ENCODE peak calls at places on chromosomes 12 and 14, in six cellular contexts. P, U, H, M, C and X are unnamed samples.

GRCh38 chr14:103188691-103189480 is 65.6 kb downstream of the TNFAIP2 start:
- DNase-seq in M (peak), C (no peak), U (no peak), P (no peak), H (peak), X (no peak)

GRCh38 chr14:105602799-105603763 is 76.7 kb downstream of the TMEM121 start:
- DNase-seq in C (no peak), P (peak), U (no peak), M (no peak), H (no peak), X (peak)

GRCh38 chr14:106652494-106652893 is 1126.1 kb downstream of the TMEM121 start:
- DNase-seq in P (no peak), H (no peak), M (no peak), C (no peak), U (no peak), X (no peak)

GRCh38 chr12:80622271-80622670 is 85.2 kb upstream of the MYF6 start:
- DNase-seq in C (no peak), M (no peak), H (no peak), U (no peak), P (no peak), X (no peak)

GRCh38 chr14:54652188-54652889 is 85.4 kb downstream of the SAMD4A start:
- DNase-seq in H (peak), U (peak), P (peak), C (peak), M (peak), X (no peak)

GRCh38 chr12:39605501-39605900 is 14.1 kb downstream of the ABCD2 start:
- DNase-seq in M (no peak), U (no peak), H (no peak), C (no peak), P (no peak), X (no peak)

GRCh38 chr12:53733051-53733812 is 6.0 kb upstream of the CALCOCO1 start:
- DNase-seq in U (peak), C (no peak), H (no peak), M (peak), P (no peak), X (no peak)

GRCh38 chr12:113262710-113263109 is 41.4 kb downstream of the TPCN1 start:
- DNase-seq in H (peak), P (peak), U (no peak), C (no peak), M (no peak), X (no peak)

GRCh38 chr14:81464253-81465001 is 64.3 kb upstream of the STON2 start:
- DNase-seq in C (no peak), U (peak), H (peak), M (peak), P (no peak), X (no peak)

GRCh38 chr12:93122569-93123091 is 193.5 kb upstream of the EEA1 start:
- DNase-seq in P (no peak), H (no peak), C (no peak), M (no peak), U (no peak), X (no peak)

GRCh38 chr12:12946686-12947355 is 5.1 kb downstream of the GPRC5D start:
- DNase-seq in M (no peak), U (no peak), P (no peak), C (no peak), H (no peak), X (no peak)

GRCh38 chr14:95713596-95714371 is at the start of gene TCL1A:
- DNase-seq in U (no peak), H (no peak), P (no peak), M (no peak), C (no peak), X (no peak)

GRCh38 chr12:24898185-24898584 is 50.7 kb downstream of the BCAT1 start:
- DNase-seq in C (no peak), U (no peak), H (no peak), M (no peak), P (no peak), X (no peak)

GRCh38 chr14:29240046-29240445 is 473.5 kb downstream of the FOXG1 start:
- DNase-seq in C (no peak), M (peak), U (peak), P (no peak), H (no peak), X (no peak)

GRCh38 chr12:41967668-41968649 is 176.7 kb downstream of the GXYLT1 start:
- DNase-seq in H (peak), C (no peak), U (no peak), M (peak), P (no peak), X (no peak)

GRCh38 chr12:76029982-76030377 is 1.6 kb downstream of the PHLDA1 start:
- DNase-seq in P (no peak), H (no peak), C (no peak), U (peak), M (peak), X (no peak)

GRCh38 chr12:95173392-95174251 is 43.6 kb downstream of the FGD6 start:
- DNase-seq in M (peak), C (no peak), H (peak), P (no peak), U (peak), X (no peak)

GRCh38 chr14:53692451-53693330 is 263.9 kb downstream of the BMP4 start:
- DNase-seq in M (no peak), C (no peak), H (no peak), U (no peak), P (no peak), X (no peak)

GRCh38 chr12:65611396-65611795 is 212.9 kb upstream of the HMGA2 start:
- DNase-seq in H (no peak), P (no peak), M (no peak), C (no peak), U (no peak), X (no peak)

GRCh38 chr14:65676361-65677014 is 264.0 kb downstream of the FUT8 start:
- DNase-seq in M (no peak), H (no peak), U (peak), C (no peak), P (no peak), X (no peak)

GRCh38 chr12:93638095-93638494 is 39.1 kb upstream of the CRADD start:
- DNase-seq in M (no peak), P (no peak), H (no peak), C (no peak), U (peak), X (no peak)

GRCh38 chr12:24909667-24910066 is 39.2 kb downstream of the BCAT1 start:
- DNase-seq in M (peak), C (peak), P (peak), H (no peak), U (peak), X (no peak)

GRCh38 chr14:75147423-75148071 is 20.7 kb upstream of the NEK9 start:
- DNase-seq in P (peak), C (no peak), M (peak), U (peak), H (peak), X (no peak)

GRCh38 chr14:81710232-81710845 is 176.7 kb upstream of the SEL1L start:
- DNase-seq in M (no peak), U (peak), P (no peak), C (no peak), H (no peak), X (no peak)

GRCh38 chr14:61025239-61026223 is 44.5 kb downstream of the SLC38A6 start:
- DNase-seq in C (no peak), H (peak), U (peak), P (peak), M (peak), X (no peak)

GRCh38 chr12:89756638-89757321 is 48.1 kb upstream of the ATP2B1 start:
- DNase-seq in H (no peak), M (peak), C (no peak), P (no peak), U (peak), X (no peak)

GRCh38 chr14:67418368-67419174 is 6.6 kb upstream of the PLEK2 start:
- DNase-seq in P (no peak), M (peak), U (peak), C (no peak), H (no peak), X (no peak)
- H3K27ac ChIP-seq in P (no peak), M (no peak), U (no peak), C (no peak), H (no peak), X (no peak)

GRCh38 chr14:100826371-100827139 is 637 bp downstream of the MEG3 start:
- DNase-seq in H (no peak), U (no peak), C (no peak), M (peak), P (no peak), X (no peak)
- H3K4me3 ChIP-seq in H (peak), U (peak), C (no peak), M (peak), P (peak), X (peak)

GRCh38 chr14:99481745-99482099 is 513 bp downstream of the CCNK start:
- DNase-seq in M (no peak), C (no peak), P (no peak), U (peak), H (no peak), X (no peak)

GRCh38 chr14:99480856-99481744 is at the start of the genes CCNK and SETD3:
- DNase-seq in U (peak), P (peak), C (peak), M (peak), H (peak), X (peak)

GRCh38 chr14:99479160-99479902 is 1.3 kb downstream of the SETD3 start:
- DNase-seq in C (no peak), M (peak), U (peak), P (no peak), H (no peak), X (no peak)

GRCh38 chr14:99478133-99478532 is 2.5 kb downstream of the SETD3 start:
- DNase-seq in H (no peak), C (no peak), M (no peak), P (no peak), U (no peak), X (no peak)

GRCh38 chr14:99479903-99480855 is 480 bp downstream of the SETD3 start:
- DNase-seq in M (peak), P (peak), H (peak), U (peak), C (peak), X (no peak)
- TF ChIP-seq POLR2A in M (no peak), P (peak), H (peak), U (peak), C (peak), X (peak)

GRCh38 chr12:116534341-116535121 is 24.6 kb upstream of the MAP1LC3B2 start:
- DNase-seq in H (peak), M (peak), P (no peak), C (no peak), U (peak), X (no peak)
- H3K27ac ChIP-seq in H (peak), M (no peak), P (peak), C (peak), U (peak), X (peak)

GRCh38 chr14:70811065-70811464 is 1.8 kb upstream of the MAP3K9 start:
- DNase-seq in M (no peak), P (no peak), U (peak), H (no peak), C (no peak), X (no peak)
- H3K4me3 ChIP-seq in M (no peak), P (no peak), U (no peak), H (no peak), C (peak), X (peak)

GRCh38 chr14:26597136-26598080 is at the start of gene NOVA1:
- DNase-seq in U (no peak), C (no peak), H (peak), P (peak), M (peak), X (peak)
- TF ChIP-seq POLR2A in U (no peak), C (no peak), H (peak), P (peak), M (no peak), X (no peak)

GRCh38 chr12:55931317-55931779 is 386 bp downstream of the DGKA start:
- DNase-seq in M (peak), H (peak), C (no peak), U (no peak), P (peak), X (no peak)
- H3K27ac ChIP-seq in M (peak), H (peak), C (peak), U (peak), P (peak), X (peak)

DNA sequence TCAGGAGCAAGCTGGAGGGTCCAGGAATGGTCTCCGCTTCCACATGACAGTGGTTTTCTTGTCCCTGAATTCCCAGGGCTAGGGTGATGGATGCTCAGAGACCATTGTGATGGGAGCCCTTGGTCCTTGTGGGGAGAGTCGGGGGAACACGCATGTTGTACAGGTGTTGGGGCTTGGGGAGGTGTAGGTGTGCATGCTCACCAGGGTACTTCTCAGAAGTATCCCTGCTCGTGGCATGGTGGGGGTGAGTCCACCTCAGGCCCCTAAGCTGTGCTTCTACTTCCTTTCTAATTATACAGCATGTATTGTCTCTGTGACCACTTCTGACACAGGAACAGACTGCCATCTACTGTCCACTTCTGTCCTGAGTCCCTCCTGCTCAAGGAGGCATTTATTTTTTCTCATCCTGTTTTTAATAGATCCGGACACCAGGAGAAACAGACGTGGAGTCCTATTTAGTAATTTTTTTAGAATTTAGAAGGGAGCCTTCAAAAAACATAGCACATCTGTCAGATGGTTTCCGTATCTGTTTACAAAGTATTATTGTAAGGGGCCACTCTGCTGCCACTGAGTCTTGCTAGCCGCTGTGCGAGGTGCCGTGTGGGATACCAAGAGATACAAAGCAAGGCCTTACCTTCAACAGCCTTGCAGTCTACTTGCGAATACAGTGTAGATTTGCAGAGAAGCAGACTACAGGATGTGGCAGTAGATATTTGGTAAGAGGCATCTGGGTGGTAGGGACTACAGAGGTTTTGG is 10.5 kb downstream of the NTF3 start:
- DNase-seq in C (no peak), H (no peak), M (peak), P (no peak), U (peak), X (no peak)
- H3K4me3 ChIP-seq in C (no peak), H (no peak), M (no peak), P (no peak), U (no peak), X (no peak)